ENCODE peak calls at places on chromosomes 11 and 22, in seven cellular contexts. Q is anterior cingulate cortex; W is activated T-cell treated with anti-CD3 and anti-CD28 coated beads, Interleukin-2, amount 50 U/mL, for 1 hour; G is NCI-H1417; K is neural crest cell; N is HEK293T; T is effector memory CD4-positive, alpha-beta T cell. L is an unnamed sample.

GRCh38 chr11:101390539-101390938 is 193.3 kb downstream of the TRPC6 start:
- DNase-seq in Q (no peak), W (no peak), G (no peak), K (no peak), N (no peak), T (no peak), L (no peak)

GRCh38 chr11:636511-637332 is at the start of gene DRD4:
- DNase-seq in Q (no peak), W (no peak), G (no peak), K (no peak), N (no peak), T (no peak), L (no peak)

GRCh38 chr11:9660886-9661285 is 3.0 kb upstream of the SWAP70 start:
- DNase-seq in Q (no peak), W (no peak), G (no peak), K (no peak), N (no peak), T (no peak), L (peak; percentile 74)

GRCh38 chr22:46351131-46351735 is 15.7 kb downstream of the TRMU start:
- DNase-seq in Q (no peak), W (no peak), G (no peak), K (no peak), N (no peak), T (no peak), L (no peak)

GRCh38 chr11:43578346-43579170 is 102.0 kb upstream of the HSD17B12 start:
- DNase-seq in Q (no peak), W (no peak), G (peak; percentile 29), K (no peak), N (no peak), T (no peak), L (no peak)

GRCh38 chr11:11468919-11469318 is 115.9 kb upstream of the CSNK2A3 start:
- DNase-seq in Q (no peak), W (no peak), G (no peak), K (no peak), N (no peak), T (no peak), L (no peak)

GRCh38 chr11:11036185-11037161 is 178.6 kb upstream of the ZBED5 start:
- DNase-seq in Q (no peak), W (no peak), G (peak; percentile 84), K (no peak), N (peak; percentile 57), T (peak; percentile 16), L (peak; percentile 80)

GRCh38 chr22:39308614-39309363 is 10.6 kb downstream of the RPL3 start:
- DNase-seq in Q (no peak), W (no peak), G (no peak), K (no peak), N (no peak), T (no peak), L (peak; percentile 60)